ENCODE peak calls at places on chromosomes 11 and 22, in eight cellular contexts. J, Z, E, H, L, M, N and O are unnamed samples.

GRCh38 chr11:6402561-6402981 is 12.3 kb downstream of the SMPD1 start:
- DNase-seq in J (no peak), Z (no peak), E (no peak), H (no peak), L (no peak), M (peak; percentile 44), N (no peak), O (no peak)

GRCh38 chr11:108239076-108239475 is 16.2 kb downstream of the ATM start:
- DNase-seq in J (no peak), Z (no peak), E (no peak), H (no peak), L (no peak), M (no peak), N (no peak), O (no peak)

GRCh38 chr22:47713880-47714452 is 951.5 kb downstream of the TBC1D22A start:
- DNase-seq in J (no peak), Z (no peak), E (no peak), H (no peak), L (no peak), M (no peak), N (no peak), O (no peak)

GRCh38 chr11:59173080-59173963 is 1.4 kb downstream of the DTX4 start:
- DNase-seq in J (no peak), Z (no peak), E (peak; percentile 64), H (peak; percentile 12), L (peak; percentile 27), M (peak; percentile 67), N (no peak), O (peak; percentile 20)

GRCh38 chr11:116933961-116934360 is 96.5 kb upstream of the APOA1 start:
- DNase-seq in J (no peak), Z (no peak), E (no peak), H (no peak), L (no peak), M (no peak), N (no peak), O (no peak)

GRCh38 chr11:20821046-20821445 is 151.7 kb downstream of the NELL1 start:
- DNase-seq in J (no peak), Z (no peak), E (no peak), H (no peak), L (no peak), M (no peak), N (no peak), O (no peak)

GRCh38 chr11:130220311-130221030 is 60.9 kb downstream of the ST14 start:
- DNase-seq in J (peak; percentile 26), Z (no peak), E (peak; percentile 32), H (no peak), L (no peak), M (no peak), N (no peak), O (no peak)

GRCh38 chr11:126636911-126637799 is 281.7 kb downstream of the ST3GAL4 start:
- DNase-seq in J (no peak), Z (no peak), E (no peak), H (peak; percentile 86), L (no peak), M (no peak), N (no peak), O (peak; percentile 38)

GRCh38 chr11:46916669-46917108 is 1.7 kb downstream of the LRP4 start:
- DNase-seq in J (no peak), Z (no peak), E (no peak), H (peak; percentile 63), L (peak; percentile 47), M (peak; percentile 62), N (no peak), O (peak; percentile 96)

GRCh38 chr11:126391970-126392637 is 36.6 kb downstream of the ST3GAL4 start:
- DNase-seq in J (no peak), Z (peak; percentile 9), E (no peak), H (no peak), L (no peak), M (no peak), N (no peak), O (no peak)

GRCh38 chr11:94130589-94131362 is 2.1 kb downstream of the PANX1 start:
- DNase-seq in J (peak; percentile 48), Z (no peak), E (no peak), H (peak; percentile 93), L (no peak), M (no peak), N (no peak), O (peak; percentile 48)
- H3K27ac ChIP-seq in J (peak overlapping the region; percentile 98), Z (peak overlapping the region; percentile 82), E (peak overlapping the region; percentile 95), H (peak overlapping the region; percentile 93), L (peak overlapping the region; percentile 90), M (peak overlapping the region; percentile 89), N (no peak overlapping the region), O (peak overlapping the region; percentile 98)

GRCh38 chr11:67289651-67290479 is 762 bp downstream of the ANKRD13D start:
- DNase-seq in J (no peak), Z (no peak), E (peak; percentile 54), H (no peak), L (no peak), M (no peak), N (no peak), O (no peak)
- H3K27ac ChIP-seq in J (peak overlapping the region; percentile 24), Z (peak overlapping the region; percentile 84), E (peak overlapping the region; percentile 99), H (peak overlapping the region; percentile 25), L (peak overlapping the region; percentile 41), M (peak overlapping the region; percentile 71), N (peak overlapping the region; percentile 97), O (peak overlapping the region; percentile 98)

DNA sequence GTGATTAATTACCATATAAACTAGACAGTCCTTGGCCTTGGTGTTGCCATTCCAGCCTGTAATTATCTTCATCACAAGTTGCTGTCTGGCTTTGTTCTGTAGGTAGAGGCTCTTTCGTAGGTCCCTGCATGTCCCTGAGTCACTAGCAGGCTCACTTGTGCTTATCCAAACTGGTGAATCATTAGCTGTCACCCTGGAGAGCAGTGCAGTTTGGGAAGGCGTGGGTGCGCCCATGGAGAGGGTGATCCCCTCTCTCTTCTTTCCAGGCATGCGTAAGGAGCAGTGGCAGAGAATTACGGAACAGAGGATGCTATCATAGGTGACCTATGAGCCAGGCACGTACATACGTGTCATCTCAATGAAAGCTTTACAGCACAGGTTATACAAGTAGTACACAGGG is 11.0 kb upstream of the EHF start:
- DNase-seq in J (no peak), Z (no peak), E (no peak), H (peak; percentile 23), L (no peak), M (peak; percentile 17), N (no peak), O (no peak)
- H3K27ac ChIP-seq in J (no peak overlapping the region), Z (no peak overlapping the region), E (no peak overlapping the region), H (no peak overlapping the region), L (no peak overlapping the region), M (no peak overlapping the region), N (no peak overlapping the region), O (no peak overlapping the region)

GRCh38 chr11:70660889-70661197 is 262.5 kb downstream of the CTTN start:
- DNase-seq in J (no peak), Z (no peak), E (no peak), H (no peak), L (no peak), M (no peak), N (no peak), O (no peak)

GRCh38 chr11:70661763-70662501 is 263.6 kb downstream of the CTTN start:
- DNase-seq in J (no peak), Z (no peak), E (no peak), H (peak; percentile 11), L (no peak), M (no peak), N (peak; percentile 43), O (no peak)

GRCh38 chr11:70663815-70664214 is 265.5 kb downstream of the CTTN start:
- DNase-seq in J (no peak), Z (no peak), E (no peak), H (no peak), L (no peak), M (no peak), N (no peak), O (no peak)

GRCh38 chr11:70662691-70663098 is 264.4 kb downstream of the CTTN start:
- DNase-seq in J (no peak), Z (no peak), E (no peak), H (no peak), L (no peak), M (no peak), N (no peak), O (no peak)

GRCh38 chr11:70660059-70660888 is 261.9 kb downstream of the CTTN start:
- DNase-seq in J (no peak), Z (no peak), E (no peak), H (no peak), L (no peak), M (no peak), N (no peak), O (no peak)
- H3K27ac ChIP-seq in J (no peak overlapping the region), Z (no peak overlapping the region), E (no peak overlapping the region), H (no peak overlapping the region), L (no peak overlapping the region), M (no peak overlapping the region), N (no peak overlapping the region), O (no peak overlapping the region)

GRCh38 chr11:132686827-132687370 is 845.4 kb downstream of the OPCML start:
- DNase-seq in J (no peak), Z (no peak), E (no peak), H (no peak), L (no peak), M (no peak), N (no peak), O (no peak)
- H3K27ac ChIP-seq in J (no peak overlapping the region), Z (no peak overlapping the region), E (no peak overlapping the region), H (peak overlapping the region; percentile 31), L (no peak overlapping the region), M (no peak overlapping the region), N (no peak overlapping the region), O (no peak overlapping the region)

DNA sequence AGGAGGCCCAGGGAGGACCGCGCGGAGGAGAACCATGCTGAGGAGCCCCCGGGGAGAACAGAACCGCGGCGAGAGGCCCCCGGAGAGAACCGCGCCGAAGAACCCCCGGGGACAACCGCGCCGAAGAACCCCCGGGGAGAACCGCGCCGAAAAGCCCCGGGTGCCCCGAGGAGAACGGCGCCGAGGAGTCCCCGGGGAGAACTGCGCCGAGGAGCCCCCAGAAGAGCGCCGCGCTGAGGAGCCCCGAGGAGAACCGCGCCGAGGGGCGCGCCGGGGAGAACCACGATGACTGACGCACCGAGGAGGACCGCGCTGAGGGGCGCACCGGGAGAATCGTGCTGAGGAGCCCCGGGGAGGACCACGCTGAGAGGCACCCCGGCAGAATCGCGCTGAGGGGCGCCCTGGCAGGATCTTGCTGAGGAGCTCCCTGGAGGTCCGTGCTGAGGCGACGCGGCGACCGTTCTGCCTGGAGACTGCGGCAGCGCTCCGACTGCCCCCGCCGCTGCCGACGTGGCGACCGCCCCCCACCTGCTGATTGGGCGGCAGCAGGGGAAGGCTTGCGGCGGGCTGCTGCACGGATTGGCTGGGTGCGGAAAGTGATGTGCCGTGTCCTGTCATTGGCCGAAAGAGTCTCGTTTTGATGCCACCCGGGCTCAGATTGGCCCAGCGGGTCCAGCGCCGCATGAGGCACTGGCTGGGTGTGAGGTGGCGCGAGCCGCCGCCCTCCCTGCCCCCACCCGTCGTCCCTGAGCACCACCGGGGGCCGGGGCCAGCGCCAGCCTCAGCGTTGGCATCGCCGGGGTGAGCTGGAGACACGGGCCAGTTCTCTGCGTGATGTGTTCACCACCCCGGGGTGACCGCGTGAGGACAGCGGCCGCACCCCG is at the start of gene KCNQ1OT1:
- DNase-seq in J (peak; percentile 88), Z (peak; percentile 82), E (peak; percentile 91), H (peak; percentile 85), L (peak; percentile 88), M (peak; percentile 90), N (peak; percentile 84), O (peak; percentile 96)
- H3K27ac ChIP-seq in J (peak within 1 kb of the TSS; percentile 96), Z (peak within 1 kb of the TSS; percentile 76), E (peak within 1 kb of the TSS; percentile 92), H (peak within 1 kb of the TSS; percentile 80), L (peak within 1 kb of the TSS; percentile 89), M (peak within 1 kb of the TSS; percentile 71), N (no peak within 1 kb of the TSS), O (peak within 1 kb of the TSS; percentile 82)

DNA sequence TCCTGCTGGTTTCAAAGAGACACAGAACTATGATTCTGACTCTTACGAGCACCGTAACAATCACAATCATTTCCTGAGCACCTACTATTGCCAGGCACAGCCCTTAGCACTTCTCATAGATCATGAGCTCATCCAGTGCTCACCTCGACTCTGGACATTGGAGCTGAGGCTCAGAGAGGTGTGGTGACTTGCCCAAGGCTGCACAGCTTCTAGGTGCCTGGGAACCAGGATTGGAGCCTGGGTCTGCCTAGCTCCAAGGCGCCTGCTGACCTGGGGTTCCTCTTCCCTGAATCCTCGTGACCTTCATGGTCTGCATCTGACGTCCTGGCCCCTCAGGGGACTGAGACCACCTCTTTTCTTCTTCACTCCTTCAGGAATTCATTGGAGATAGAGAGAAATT is 50.6 kb upstream of the CRYBB3 start:
- DNase-seq in J (no peak), Z (no peak), E (no peak), H (no peak), L (no peak), M (no peak), N (no peak), O (no peak)
- H3K27ac ChIP-seq in J (peak overlapping the region; percentile 9), Z (no peak overlapping the region), E (no peak overlapping the region), H (no peak overlapping the region), L (peak overlapping the region; percentile 41), M (no peak overlapping the region), N (no peak overlapping the region), O (peak overlapping the region; percentile 82)